ENCODE peak calls at places on chromosomes 2 and 18, in seven cellular contexts. E, O, V, X, R, H and C are unnamed samples.

GRCh38 chr2:202831241-202831997 is 40.1 kb downstream of the ICA1L start:
- DNase-seq in E (peak), O (peak), V (peak), X (peak), R (peak), H (peak), C (no peak)

GRCh38 chr2:70190086-70190412 is 770 bp downstream of the C2orf42 start:
- DNase-seq in E (no peak), O (no peak), V (peak), X (no peak), R (peak), H (peak), C (no peak)

GRCh38 chr18:24127735-24128134 is 11.1 kb upstream of the CABYR start:
- DNase-seq in E (no peak), O (no peak), V (no peak), X (no peak), R (no peak), H (no peak), C (no peak)

GRCh38 chr2:141041281-141041680 is 1089.5 kb downstream of the LRP1B start:
- DNase-seq in E (no peak), O (no peak), V (no peak), X (no peak), R (no peak), H (peak), C (no peak)

GRCh38 chr2:263022-263738 is 652 bp downstream of the SH3YL1 start:
- DNase-seq in E (no peak), O (no peak), V (no peak), X (no peak), R (peak), H (no peak), C (no peak)

GRCh38 chr2:117917223-117917917 is 96.5 kb downstream of the CCDC93 start:
- DNase-seq in E (no peak), O (no peak), V (peak), X (peak), R (no peak), H (peak), C (no peak)

GRCh38 chr2:9152975-9153402 is 53.6 kb upstream of the ASAP2 start:
- DNase-seq in E (no peak), O (no peak), V (no peak), X (peak), R (no peak), H (peak), C (no peak)

GRCh38 chr2:39837856-39838453 is 58.9 kb upstream of the THUMPD2 start:
- DNase-seq in E (peak), O (no peak), V (peak), X (peak), R (peak), H (peak), C (no peak)

GRCh38 chr2:188142636-188143035 is 149.0 kb upstream of the GULP1 start:
- DNase-seq in E (no peak), O (no peak), V (no peak), X (peak), R (no peak), H (peak), C (no peak)

GRCh38 chr2:242038166-242038927 is 168.8 kb downstream of the RTP5 start:
- DNase-seq in E (no peak), O (no peak), V (no peak), X (no peak), R (no peak), H (no peak), C (no peak)

GRCh38 chr2:240856151-240856980 is 12.3 kb upstream of the AGXT start:
- DNase-seq in E (peak), O (no peak), V (peak), X (no peak), R (no peak), H (no peak), C (peak)
- TF ChIP-seq CTCF in E (peak), O (no peak), V (peak), X (peak), R (no peak), H (peak), C (peak)

GRCh38 chr2:232999354-232999753 is 13.7 kb downstream of the NGEF start:
- DNase-seq in E (no peak), O (no peak), V (peak), X (no peak), R (no peak), H (no peak), C (peak)
- TF ChIP-seq CTCF in E (peak), O (no peak), V (peak), X (no peak), R (no peak), H (no peak), C (no peak)

DNA sequence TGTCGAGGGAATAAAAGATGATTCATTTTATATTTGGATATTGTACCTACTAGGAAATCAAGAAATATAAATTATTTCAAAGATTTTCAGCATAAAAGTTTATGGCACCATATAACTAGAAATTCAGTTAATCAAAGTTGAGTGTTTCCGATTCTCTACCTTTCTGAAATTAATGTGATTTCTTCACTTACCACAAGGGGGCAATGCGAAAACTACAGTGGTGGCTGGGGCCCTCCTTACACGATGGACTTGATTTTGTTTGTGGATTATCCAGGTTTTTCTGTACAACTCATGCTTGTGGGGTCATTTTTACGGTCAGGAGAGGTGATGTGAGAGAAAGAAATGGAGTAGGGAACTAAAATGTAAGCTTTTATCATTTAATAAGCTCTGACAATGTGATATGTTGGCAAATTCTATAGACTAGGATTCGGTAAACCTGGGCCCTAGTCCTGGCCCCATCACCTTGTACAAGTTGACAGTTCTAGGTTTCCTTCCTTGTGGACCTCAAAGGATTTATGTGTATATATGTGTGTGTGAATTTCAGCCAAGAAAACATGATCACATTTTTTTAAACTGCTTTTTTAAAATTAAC is 47.6 kb downstream of the G6PC2 start:
- DNase-seq in E (no peak), O (no peak), V (peak), X (peak), R (no peak), H (no peak), C (no peak)
- TF ChIP-seq CTCF in E (peak), O (no peak), V (peak), X (peak), R (no peak), H (peak), C (peak)

DNA sequence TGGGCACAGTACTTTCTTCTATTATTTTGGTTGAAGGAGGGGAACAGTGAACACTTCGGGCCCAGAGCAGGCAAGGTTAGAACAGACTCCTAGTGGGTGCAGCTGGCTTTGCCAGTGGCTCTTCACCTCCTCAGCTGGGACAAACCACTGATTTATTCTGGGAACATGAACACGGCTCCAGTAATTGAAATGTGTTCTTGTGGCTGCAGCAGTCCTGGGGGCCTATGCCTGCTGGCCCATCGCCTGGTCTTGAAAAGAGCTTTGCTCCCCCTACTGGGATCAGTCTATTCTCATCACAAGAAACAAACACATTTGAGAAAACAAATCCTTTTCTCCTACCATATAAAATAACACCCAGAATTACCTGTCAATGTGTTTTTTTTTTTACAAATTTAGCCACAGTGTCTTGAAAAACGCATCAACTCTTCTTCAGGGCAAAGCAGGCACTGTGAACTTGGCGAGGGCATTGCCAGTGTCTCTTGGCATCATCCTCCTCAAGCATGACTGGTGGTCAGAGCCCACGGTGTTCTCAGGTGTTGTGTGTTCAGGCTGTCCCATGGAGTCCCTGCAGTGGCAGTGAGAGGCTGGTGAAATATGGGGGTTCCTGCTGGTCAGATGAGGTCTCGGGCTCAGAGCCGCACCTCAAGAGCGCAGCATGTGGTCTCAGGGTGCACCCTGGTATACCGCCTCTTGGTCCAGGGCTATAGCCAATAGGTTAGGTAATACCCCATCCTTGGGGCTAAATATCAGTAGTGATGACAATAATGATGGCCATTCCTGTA is 51.3 kb downstream of the RNF144A start:
- DNase-seq in E (no peak), O (no peak), V (peak), X (peak), R (peak), H (no peak), C (no peak)
- TF ChIP-seq CTCF in E (no peak), O (no peak), V (peak), X (peak), R (no peak), H (no peak), C (no peak)

GRCh38 chr18:63244585-63244984 is 75.0 kb downstream of the BCL2 start:
- DNase-seq in E (no peak), O (no peak), V (no peak), X (no peak), R (no peak), H (no peak), C (no peak)
- TF ChIP-seq CTCF in E (no peak), O (no peak), V (no peak), X (no peak), R (no peak), H (no peak), C (no peak)

GRCh38 chr2:134207589-134208209 is 46.2 kb upstream of the MGAT5 start:
- DNase-seq in E (peak), O (no peak), V (peak), X (peak), R (peak), H (no peak), C (no peak)
- TF ChIP-seq CTCF in E (peak), O (peak), V (peak), X (peak), R (peak), H (peak), C (peak)

DNA sequence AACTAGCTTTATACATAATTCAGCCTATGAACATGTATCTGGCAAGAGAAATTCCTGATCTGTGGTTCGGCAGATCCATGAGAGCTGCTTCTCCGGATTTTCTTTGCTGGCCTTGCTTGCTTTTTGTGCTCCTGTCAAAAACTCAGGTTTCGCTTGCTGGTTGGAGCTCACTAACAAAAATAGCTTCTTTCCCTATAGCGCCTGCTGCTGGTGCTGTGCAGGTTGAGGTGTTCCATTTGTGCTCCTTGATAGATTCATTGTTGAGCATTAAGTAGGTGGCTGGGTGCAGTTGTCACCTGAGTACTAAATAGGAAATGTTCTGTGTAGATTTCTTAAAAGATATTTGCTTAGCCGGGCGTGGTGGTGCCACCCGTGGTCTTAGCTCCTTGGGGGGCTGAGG is 148.1 kb downstream of the PRPF40A start:
- DNase-seq in E (no peak), O (no peak), V (peak), X (no peak), R (no peak), H (no peak), C (no peak)
- TF ChIP-seq CTCF in E (no peak), O (no peak), V (peak), X (no peak), R (no peak), H (no peak), C (no peak)